ENCODE peak calls at places on chromosomes 5 and 9, in nine cellular contexts. K is fibroblast of lung, A is iPS DF 6.9, L is A549, C is endodermal cell, Y is PC-3, T is sigmoid colon, D is right atrium auricular region, V is gastrocnemius medialis. O is an unnamed sample.

GRCh38 chr5:172918421-172919371 is 40.5 kb upstream of the RPL26L1 start:
- DNase-seq in K (no peak), A (no peak), L (no peak), C (no peak), Y (no peak), T (no peak), D (no peak), V (no peak), O (no peak)

GRCh38 chr9:81683704-81684103 is 5.6 kb downstream of the TLE1 start:
- DNase-seq in K (no peak), A (no peak), L (no peak), C (no peak), Y (no peak), T (no peak), D (no peak), V (no peak), O (no peak)

GRCh38 chr5:176530983-176531901 is 6.0 kb downstream of the RNF44 start:
- DNase-seq in K (peak), A (no peak), L (no peak), C (peak), Y (no peak), T (peak), D (no peak), V (no peak), O (no peak)

GRCh38 chr5:158639876-158640570 is 459.7 kb downstream of the EBF1 start:
- DNase-seq in K (peak), A (no peak), L (no peak), C (no peak), Y (peak), T (no peak), D (no peak), V (no peak), O (no peak)

GRCh38 chr5:52799358-52799982 is 11.8 kb downstream of the ITGA1 start:
- DNase-seq in K (peak), A (peak), L (no peak), C (peak), Y (peak), T (peak), D (peak), V (peak), O (peak)

GRCh38 chr5:129271309-129271708 is 176.8 kb downstream of the ISOC1 start:
- DNase-seq in K (no peak), A (peak), L (no peak), C (peak), Y (peak), T (no peak), D (no peak), V (no peak), O (no peak)

GRCh38 chr9:10268500-10269485 is 344.0 kb downstream of the PTPRD start:
- DNase-seq in K (peak), A (peak), L (no peak), C (peak), Y (peak), T (no peak), D (no peak), V (no peak), O (no peak)

GRCh38 chr9:74742792-74743389 is 144.8 kb downstream of the TRPM6 start:
- DNase-seq in K (peak), A (peak), L (peak), C (peak), Y (peak), T (no peak), D (no peak), V (no peak), O (no peak)

GRCh38 chr5:10564838-10565784 is 1.2 kb downstream of the ANKRD33B start:
- DNase-seq in K (no peak), A (no peak), L (no peak), C (peak), Y (no peak), T (no peak), D (no peak), V (no peak), O (no peak)

GRCh38 chr5:150491876-150492275 is 16.1 kb upstream of the NDST1 start:
- DNase-seq in K (no peak), A (no peak), L (no peak), C (no peak), Y (no peak), T (no peak), D (no peak), V (no peak), O (no peak)

GRCh38 chr5:150489358-150490295 is 18.3 kb upstream of the NDST1 start:
- DNase-seq in K (peak), A (no peak), L (no peak), C (peak), Y (no peak), T (peak), D (no peak), V (no peak), O (no peak)

GRCh38 chr5:150490754-150491153 is 17.2 kb upstream of the NDST1 start:
- DNase-seq in K (no peak), A (no peak), L (no peak), C (no peak), Y (no peak), T (no peak), D (no peak), V (no peak), O (no peak)

GRCh38 chr5:150490296-150490669 is 17.6 kb upstream of the NDST1 start:
- DNase-seq in K (no peak), A (no peak), L (no peak), C (no peak), Y (no peak), T (no peak), D (no peak), V (no peak), O (no peak)

GRCh38 chr5:150492621-150493020 is 15.3 kb upstream of the NDST1 start:
- DNase-seq in K (peak), A (no peak), L (peak), C (no peak), Y (peak), T (no peak), D (no peak), V (no peak), O (no peak)
- H3K4me3 ChIP-seq in K (no peak), A (no peak), L (no peak), C (no peak), Y (no peak), T (no peak), D (no peak), V (no peak), O (no peak)

GRCh38 chr5:102638912-102639652 is 116.0 kb upstream of the PAM start:
- DNase-seq in K (no peak), A (no peak), L (no peak), C (no peak), Y (peak), T (no peak), D (no peak), V (no peak), O (no peak)
- H3K27ac ChIP-seq in K (no peak), A (no peak), L (no peak), C (no peak), Y (peak), T (peak), D (peak), V (no peak), O (no peak)

DNA sequence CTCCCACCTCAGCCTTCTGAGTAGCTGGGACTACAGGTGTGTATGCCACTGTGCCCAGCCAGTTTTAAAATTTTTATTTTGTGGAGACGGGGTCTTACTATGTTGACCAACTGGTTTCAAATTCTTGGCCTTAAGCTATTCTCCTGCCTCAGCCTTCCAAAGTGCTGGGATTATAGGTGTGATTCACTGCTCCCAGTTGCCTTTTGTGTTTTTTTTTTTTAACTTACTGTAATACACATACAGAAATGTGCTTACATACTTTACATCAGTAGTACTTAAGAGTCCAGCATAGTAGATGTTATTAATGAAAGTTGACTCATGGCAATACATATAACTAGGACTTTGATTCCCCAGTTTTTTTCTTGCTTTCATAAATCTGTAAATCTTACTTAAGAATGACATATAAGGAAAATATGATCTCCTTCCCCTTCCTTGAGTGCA is 4.7 kb downstream of the MAN2A1 start:
- DNase-seq in K (peak), A (no peak), L (no peak), C (no peak), Y (peak), T (no peak), D (no peak), V (no peak), O (no peak)
- H3K4me3 ChIP-seq in K (no peak), A (no peak), L (no peak), C (no peak), Y (no peak), T (no peak), D (no peak), V (no peak), O (no peak)

GRCh38 chr5:1537166-1538154 is 13.7 kb upstream of the LPCAT1 start:
- DNase-seq in K (no peak), A (no peak), L (no peak), C (peak), Y (no peak), T (peak), D (peak), V (no peak), O (peak)
- H3K27ac ChIP-seq in K (no peak), A (no peak), L (peak), C (no peak), Y (no peak), T (no peak), D (no peak), V (no peak), O (no peak)

DNA sequence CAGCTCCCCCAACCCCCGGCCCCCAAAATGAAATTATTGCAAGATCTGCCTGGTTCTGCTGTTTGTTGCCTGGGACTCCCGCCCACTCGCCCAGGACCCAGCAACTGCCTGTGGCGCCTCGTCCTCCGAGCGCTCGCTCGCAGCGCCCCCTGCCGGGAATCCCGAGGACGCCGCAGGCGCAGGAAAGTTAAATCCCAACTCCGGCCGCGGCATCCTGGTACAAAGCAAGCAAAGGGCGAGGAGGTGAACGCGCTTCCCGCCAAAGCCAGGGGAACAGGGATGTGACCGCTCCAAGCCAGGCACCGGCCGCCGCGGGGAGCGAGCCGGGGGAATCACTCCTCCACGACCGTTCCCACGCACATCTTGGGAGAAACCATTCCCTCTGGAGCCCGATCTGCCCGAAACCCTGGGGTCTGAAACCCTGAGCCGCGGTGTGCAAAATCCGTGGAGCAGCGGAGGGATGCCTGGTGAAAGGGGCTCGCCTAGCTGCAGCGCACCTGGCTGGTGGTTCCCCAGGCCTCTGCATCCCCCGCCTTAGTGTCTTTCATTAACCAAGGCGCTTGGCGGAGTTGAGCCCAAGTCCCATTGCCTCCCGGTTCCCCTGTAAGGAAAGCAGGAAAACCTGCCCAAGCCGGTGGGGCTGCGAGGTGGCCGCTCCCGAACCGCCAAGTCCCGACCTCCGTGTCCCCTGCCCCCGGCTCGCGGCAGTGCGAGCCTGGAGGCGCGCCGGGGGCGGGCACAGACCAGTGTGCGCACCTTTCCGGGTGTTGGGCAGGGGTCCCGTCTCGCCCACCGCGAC is 1.2 kb downstream of the SEMA5A start:
- DNase-seq in K (peak), A (peak), L (peak), C (peak), Y (peak), T (peak), D (peak), V (peak), O (peak)
- H3K4me3 ChIP-seq in K (peak), A (peak), L (peak), C (peak), Y (peak), T (peak), D (peak), V (peak), O (peak)

GRCh38 chr5:16552666-16553343 is 64.0 kb downstream of the RETREG1 start:
- DNase-seq in K (peak), A (peak), L (peak), C (peak), Y (peak), T (peak), D (peak), V (peak), O (no peak)
- H3K27ac ChIP-seq in K (no peak), A (no peak), L (no peak), C (no peak), Y (no peak), T (no peak), D (peak), V (peak), O (no peak)

DNA sequence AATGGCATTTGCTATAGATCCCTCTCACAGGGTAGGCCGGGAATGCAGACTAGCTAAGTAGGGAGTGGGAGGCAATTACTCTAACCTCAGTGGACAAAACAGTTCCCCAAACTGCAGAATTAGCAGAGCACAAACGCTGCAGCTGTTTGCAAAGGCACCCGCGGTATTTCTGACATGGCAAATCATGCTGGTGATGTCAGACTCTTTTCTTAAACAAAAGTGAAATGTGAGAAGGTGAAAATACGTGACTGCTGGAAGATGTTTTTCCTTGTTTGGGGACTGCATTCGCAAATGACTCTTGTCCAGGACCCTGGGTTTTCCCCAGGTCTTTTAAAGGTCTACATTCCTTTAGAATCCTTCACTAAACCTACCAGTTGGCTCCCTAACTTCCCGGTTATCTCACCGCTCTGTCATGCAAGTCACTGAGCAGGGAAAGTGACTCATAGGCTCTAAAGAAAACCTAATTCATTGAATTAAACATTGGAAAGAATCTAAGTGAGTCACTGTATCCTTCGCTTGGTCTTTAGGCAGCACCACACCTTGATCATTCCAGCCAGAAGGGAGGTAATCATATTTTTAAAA is 91.5 kb upstream of the DNAH5 start:
- DNase-seq in K (peak), A (peak), L (peak), C (peak), Y (peak), T (no peak), D (no peak), V (peak), O (no peak)
- H3K4me3 ChIP-seq in K (no peak), A (no peak), L (peak), C (peak), Y (peak), T (peak), D (no peak), V (peak), O (peak)

DNA sequence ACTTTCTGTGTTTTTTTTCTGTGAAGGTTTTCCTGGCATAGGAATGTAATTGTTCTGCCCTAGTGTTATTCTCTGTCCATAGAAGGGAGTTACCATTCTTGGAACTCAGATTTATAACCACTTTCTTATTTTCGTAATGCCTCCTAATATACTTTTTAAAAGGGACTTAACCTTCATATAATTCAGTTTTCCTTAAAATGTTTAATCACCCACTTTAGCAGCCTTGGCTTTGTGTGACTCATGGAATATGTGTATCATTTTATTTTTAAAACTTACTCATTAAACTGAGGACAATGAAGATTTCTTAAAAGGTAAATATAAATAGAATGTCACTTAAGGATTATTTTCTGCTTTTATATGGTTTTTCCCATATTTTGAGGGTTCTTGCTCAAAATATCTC is 50.0 kb downstream of the RAI14 start:
- DNase-seq in K (no peak), A (no peak), L (no peak), C (no peak), Y (peak), T (no peak), D (no peak), V (no peak), O (no peak)
- H3K27ac ChIP-seq in K (peak), A (no peak), L (peak), C (no peak), Y (peak), T (peak), D (no peak), V (no peak), O (peak)

DNA sequence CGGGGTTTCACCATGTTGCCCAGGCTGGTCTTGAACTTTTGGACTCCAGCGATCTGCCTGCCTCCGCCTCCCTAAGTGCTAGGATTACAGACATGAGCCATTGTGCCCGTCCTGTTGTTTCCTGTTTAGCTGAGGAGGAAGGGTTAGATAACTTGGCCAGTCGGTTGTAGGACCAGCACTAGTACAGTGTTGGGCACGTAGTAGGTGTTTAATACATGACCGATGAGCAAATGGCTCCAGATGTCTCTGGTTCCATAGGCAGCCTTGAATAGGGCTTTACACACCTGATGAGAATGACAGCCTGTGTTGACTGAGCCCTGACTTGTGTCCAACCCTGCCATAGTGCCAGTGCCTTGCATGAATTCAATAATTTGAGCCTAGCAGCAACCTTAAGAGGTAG is 1.8 kb downstream of the EHMT1 start:
- DNase-seq in K (no peak), A (no peak), L (no peak), C (no peak), Y (no peak), T (no peak), D (no peak), V (no peak), O (no peak)
- H3K4me3 ChIP-seq in K (no peak), A (no peak), L (peak), C (peak), Y (no peak), T (no peak), D (no peak), V (peak), O (no peak)

GRCh38 chr5:80667384-80667783 is 12.6 kb upstream of the DHFR start:
- DNase-seq in K (no peak), A (no peak), L (no peak), C (no peak), Y (no peak), T (no peak), D (no peak), V (no peak), O (no peak)
- H3K27ac ChIP-seq in K (no peak), A (no peak), L (no peak), C (no peak), Y (no peak), T (no peak), D (no peak), V (no peak), O (no peak)